ENCODE peak calls at places on chromosomes 13 and 19, in seven cellular contexts. H is NCI-H1092 treated with DMSO at 0.1 percent for 48 hours; C is stimulated activated CD8-positive, alpha-beta memory T cell treated with anti-CD3 and anti-CD28 coated beads, Interleukin-15, amount 100 ng/mL, for 24 hours; Y is SIG-M5; S is tibial artery; G is neural crest cell; V is Peyer's patch. D is an unnamed sample.

GRCh38 chr13:51455532-51455931 is 2.7 kb upstream of the INTS6 start:
- DNase-seq in G (no peak), S (no peak), H (no peak), V (no peak), C (no peak), Y (no peak), D (peak)

GRCh38 chr19:48616041-48616436 is 1.2 kb upstream of the FAM83E start:
- DNase-seq in H (no peak), S (no peak), G (no peak), C (no peak), Y (no peak), V (no peak), D (peak)

GRCh38 chr13:50726164-50726563 is 117.3 kb downstream of the DLEU7 start:
- DNase-seq in H (no peak), S (no peak), C (no peak), V (no peak), Y (no peak), G (no peak), D (no peak)

GRCh38 chr19:17117250-17117789 is 41.7 kb downstream of the MYO9B start:
- DNase-seq in C (no peak), V (no peak), G (no peak), Y (no peak), S (no peak), H (no peak), D (no peak)

GRCh38 chr19:41853768-41854167 is 6.3 kb upstream of the RPS19 start:
- DNase-seq in S (no peak), V (no peak), G (no peak), C (no peak), Y (no peak), H (no peak), D (no peak)

GRCh38 chr13:109790951-109791605 is 4.7 kb upstream of the IRS2 start:
- DNase-seq in Y (peak), G (peak), C (no peak), S (no peak), H (peak), V (peak), D (no peak)

GRCh38 chr13:47835470-47836228 is 165.4 kb downstream of the SUCLA2 start:
- DNase-seq in V (no peak), Y (no peak), H (no peak), G (no peak), C (no peak), S (no peak), D (no peak)

GRCh38 chr19:58330458-58330857 is 3.7 kb downstream of the ZSCAN22 start:
- DNase-seq in V (no peak), Y (no peak), S (no peak), H (no peak), C (no peak), G (no peak), D (no peak)

GRCh38 chr19:51166846-51167490 is 24.9 kb downstream of the SIGLEC7 start:
- DNase-seq in H (no peak), G (no peak), S (peak), V (peak), C (no peak), Y (no peak), D (peak)

GRCh38 chr19:49866933-49867782 is at the start of gene PNKP:
- DNase-seq in G (peak), V (peak), Y (peak), H (peak), C (peak), S (peak), D (peak)

D was measured in spleen.